ENCODE peak calls at places on chromosomes 7 and 10, in eight cellular contexts. L, O, U, V, N, B, H and T are unnamed samples.

GRCh38 chr7:156616269-156617202 is 24.0 kb upstream of the RNF32 start:
- DNase-seq in O (no peak), H (no peak), L (no peak), N (no peak), V (peak), U (no peak), B (no peak), T (no peak)

GRCh38 chr10:97188234-97188847 is 2.6 kb upstream of the SLIT1 start:
- DNase-seq in L (peak), U (no peak), B (no peak), N (no peak), H (no peak), V (no peak), O (no peak), T (no peak)

GRCh38 chr10:124347956-124348355 is 70.8 kb downstream of the OAT start:
- DNase-seq in N (no peak), B (no peak), U (no peak), H (no peak), O (peak), V (no peak), L (no peak), T (no peak)

GRCh38 chr10:44832595-44833390 is 78.3 kb upstream of the TMEM72 start:
- DNase-seq in O (no peak), N (no peak), L (no peak), U (no peak), B (no peak), V (no peak), H (peak), T (no peak)

GRCh38 chr10:73601486-73601921 is 10.4 kb upstream of the USP54 start:
- DNase-seq in B (no peak), N (peak), H (peak), U (no peak), O (no peak), V (no peak), L (peak), T (peak)

GRCh38 chr10:87575851-87576250 is 71.2 kb downstream of the MINPP1 start:
- DNase-seq in H (peak), V (no peak), L (no peak), B (no peak), O (no peak), U (no peak), N (no peak), T (no peak)

GRCh38 chr10:75460059-75460458 is 28.6 kb downstream of the LRMDA start:
- DNase-seq in O (no peak), V (no peak), U (no peak), H (no peak), L (no peak), N (no peak), B (no peak), T (no peak)

GRCh38 chr10:86659161-86659691 is 4.9 kb downstream of the OPN4 start:
- DNase-seq in U (no peak), N (no peak), H (no peak), O (no peak), V (no peak), B (no peak), L (no peak), T (no peak)

GRCh38 chr7:85765698-85766298 is 578.9 kb upstream of the SEMA3D start:
- DNase-seq in U (no peak), L (no peak), N (no peak), V (peak), B (no peak), O (no peak), H (no peak), T (peak)

GRCh38 chr10:42992156-42992956 is 84.5 kb upstream of the RET start:
- DNase-seq in L (no peak), N (no peak), V (no peak), O (no peak), H (no peak), B (no peak), U (no peak), T (no peak)

GRCh38 chr7:46871516-46871915 is 710.4 kb downstream of the TNS3 start:
- DNase-seq in U (no peak), N (no peak), H (peak), O (no peak), B (no peak), V (no peak), L (no peak), T (no peak)

GRCh38 chr7:131835141-131835540 is 278.7 kb upstream of the PODXL start:
- DNase-seq in V (no peak), O (no peak), U (no peak), B (no peak), H (no peak), N (no peak), L (no peak), T (no peak)

GRCh38 chr10:83522881-83523386 is 616.4 kb upstream of the GHITM start:
- DNase-seq in U (no peak), O (no peak), H (peak), V (peak), B (no peak), N (no peak), L (no peak), T (no peak)

GRCh38 chr7:98423043-98423442 is 22.2 kb upstream of the BAIAP2L1 start:
- DNase-seq in O (no peak), V (no peak), U (no peak), L (no peak), B (no peak), H (peak), N (peak), T (no peak)